ENCODE peak calls at places on chromosome 21, in five cellular contexts. X is mucosa of gallbladder, T is iPS DF 19.7, M is omental fat pad, K is IMR-90. J is an unnamed sample.

GRCh38 chr21:33866851-33867250 is 48.8 kb downstream of the ATP5PO start:
- DNase-seq in X (no peak), K (peak; percentile 60), T (no peak), M (no peak), J (no peak)

GRCh38 chr21:37041706-37042271 is 31.1 kb downstream of the PIGP start:
- DNase-seq in T (no peak), M (no peak), X (no peak), K (no peak), J (no peak)

GRCh38 chr21:45364464-45365185 is 40.3 kb upstream of the COL18A1 start:
- DNase-seq in M (no peak), K (peak; percentile 89), T (no peak), X (no peak), J (no peak)

GRCh38 chr21:21137986-21138385 is 139.8 kb downstream of the NCAM2 start:
- DNase-seq in T (no peak), K (peak; percentile 74), M (no peak), X (no peak), J (no peak)

GRCh38 chr21:25313891-25314646 is 293.2 kb downstream of the MRPL39 start:
- DNase-seq in T (no peak), X (no peak), K (peak; percentile 67), M (no peak), J (no peak)

GRCh38 chr21:40186036-40186435 is 318.8 kb downstream of the PCP4 start:
- DNase-seq in K (no peak), M (no peak), X (no peak), T (no peak), J (no peak)

GRCh38 chr21:27807596-27807995 is 840.7 kb upstream of the ADAMTS5 start:
- DNase-seq in K (peak; percentile 47), M (no peak), X (no peak), T (no peak), J (no peak)

GRCh38 chr21:40120944-40121575 is 253.8 kb downstream of the PCP4 start:
- DNase-seq in M (no peak), K (peak; percentile 1), T (no peak), X (no peak), J (no peak)

GRCh38 chr21:33266050-33266783 is at the start of gene IL10RB:
- DNase-seq in M (peak; percentile 42), X (peak; percentile 70), T (no peak), K (peak; percentile 39), J (peak; percentile 61)

GRCh38 chr21:42313501-42313969 is 1.7 kb downstream of the TFF3 start:
- DNase-seq in K (no peak), T (no peak), M (no peak), X (peak; percentile 82), J (no peak)

GRCh38 chr21:33481314-33481943 is 1.7 kb upstream of the TMEM50B start:
- DNase-seq in X (no peak), M (no peak), K (no peak), T (no peak), J (no peak)

GRCh38 chr21:14382486-14382834 is 486 bp downstream of the HSPA13 start:
- DNase-seq in T (no peak), M (no peak), X (no peak), K (peak; percentile 11), J (no peak)

GRCh38 chr21:15804247-15804985 is 74.6 kb downstream of the USP25 start:
- DNase-seq in T (no peak), X (no peak), M (no peak), K (no peak), J (no peak)

GRCh38 chr21:29360799-29361765 is 62.4 kb downstream of the BACH1 start:
- DNase-seq in X (peak; percentile 22), K (peak; percentile 40), T (no peak), M (no peak), J (no peak)

GRCh38 chr21:17900281-17900989 is 81.3 kb upstream of the C21orf91 start:
- DNase-seq in K (no peak), X (no peak), M (no peak), T (no peak), J (no peak)

GRCh38 chr21:16239659-16240265 is 510.0 kb downstream of the USP25 start:
- DNase-seq in K (no peak), M (no peak), X (no peak), T (no peak), J (no peak)

GRCh38 chr21:44989943-44990780 is 50.3 kb downstream of the SLX9 start:
- DNase-seq in X (no peak), M (no peak), K (no peak), T (no peak), J (no peak)

GRCh38 chr21:37079211-37079824 is 6.3 kb downstream of the TTC3 start:
- DNase-seq in M (no peak), X (no peak), K (no peak), T (no peak), J (no peak)

GRCh38 chr21:36310016-36310415 is 10.0 kb upstream of the MORC3 start:
- DNase-seq in K (no peak), M (no peak), T (no peak), X (no peak), J (no peak)

GRCh38 chr21:42199488-42200463 is 19.2 kb upstream of the ABCG1 start:
- DNase-seq in K (peak; percentile 77), X (no peak), T (no peak), M (no peak), J (no peak)

GRCh38 chr21:29885491-29885890 is 54.3 kb downstream of the GRIK1 start:
- DNase-seq in M (no peak), T (no peak), K (no peak), X (no peak), J (no peak)

GRCh38 chr21:37257526-37257966 is 9.6 kb downstream of the VPS26C start:
- DNase-seq in X (no peak), M (no peak), T (no peak), K (peak; percentile 24), J (no peak)

GRCh38 chr21:36902793-36903192 is 63.7 kb downstream of the HLCS start:
- DNase-seq in K (peak; percentile 55), T (no peak), M (no peak), X (no peak), J (no peak)

GRCh38 chr21:31922881-31923280 is 50.1 kb downstream of the HUNK start:
- DNase-seq in X (no peak), M (no peak), T (no peak), K (no peak), J (no peak)

GRCh38 chr21:32772281-32773047 is 909 bp upstream of the PAXBP1 start:
- DNase-seq in X (peak; percentile 16), K (peak; percentile 20), T (no peak), M (no peak), J (no peak)